ENCODE peak calls at places on chromosomes 5 and 9, in six cellular contexts. L is lung; B is activated T-helper 1 cell treated with anti-CD3 and anti-CD28 coated beads, Interleukin-12 subunit alpha, Interleukin-12 subunit beta, Interleukin-2, Interleukin-4 antibody, amounts not matched to agents 30 ng/mL and 10 ng/mL and 1 ng/mL, durations not matched to agents 14 hours and 24 hours and 36 hours; T is stromal cell of bone marrow; J is IMR-90; H is activated T-cell treated with anti-CD3 and anti-CD28 coated beads for 48 hours. Z is an unnamed sample.

GRCh38 chr5:137286025-137286610 is 213.0 kb downstream of the SPOCK1 start:
- DNase-seq in L (no peak), B (no peak), T (no peak), J (peak; percentile 33), H (no peak), Z (no peak)

GRCh38 chr9:97934321-97935115 is 3.5 kb downstream of the HEMGN start:
- DNase-seq in L (no peak), B (no peak), T (no peak), J (no peak), H (no peak), Z (no peak)

GRCh38 chr5:15763754-15764153 is 263.8 kb downstream of the FBXL7 start:
- DNase-seq in L (no peak), B (no peak), T (peak; percentile 8), J (peak; percentile 51), H (no peak), Z (no peak)

GRCh38 chr5:77103457-77103856 is 16.4 kb upstream of the ZBED3 start:
- DNase-seq in L (no peak), B (no peak), T (no peak), J (no peak), H (no peak), Z (no peak)

GRCh38 chr5:128572546-128573339 is 34.7 kb upstream of the FBN2 start:
- DNase-seq in L (no peak), B (no peak), T (no peak), J (peak; percentile 69), H (no peak), Z (no peak)

GRCh38 chr5:99169309-99169708 is 240.5 kb upstream of the CHD1 start:
- DNase-seq in L (no peak), B (no peak), T (peak; percentile 9), J (no peak), H (no peak), Z (no peak)

GRCh38 chr9:122088880-122089567 is 4.1 kb downstream of the TTLL11 start:
- DNase-seq in L (no peak), B (no peak), T (no peak), J (no peak), H (no peak), Z (no peak)

GRCh38 chr5:8773091-8773615 is 772.7 kb downstream of the SEMA5A start:
- DNase-seq in L (no peak), B (no peak), T (no peak), J (no peak), H (no peak), Z (no peak)

GRCh38 chr5:179801304-179802206 is 5.1 kb downstream of the MGAT4B start:
- DNase-seq in L (peak; percentile 83), B (peak; percentile 69), T (no peak), J (peak; percentile 48), H (peak; percentile 80), Z (peak; percentile 80)

GRCh38 chr9:107874591-107875374 is 385.2 kb upstream of the KLF4 start:
- DNase-seq in L (no peak), B (no peak), T (peak; percentile 41), J (no peak), H (no peak), Z (no peak)

Z was measured in aorta.